ENCODE peak calls at places on chromosomes 7 and 10, in five cellular contexts. One of them, this sample, is unnamed. For H3K4me1, the result is how much of the 10 kb centered on the place peaks cover.

GRCh38 chr10:32436215-32436614 is 9.7 kb upstream of the CCDC7 start:
- DNase-seq in Panc1: no peak
- DNase-seq in tibial nerve: no peak
- DNase-seq in colonic mucosa: no peak
- DNase-seq in neural progenitor cell: no peak
- DNase-seq in this sample: no peak

GRCh38 chr7:128259131-128260056 is 18.3 kb downstream of the LEP start:
- DNase-seq in tibial nerve: no peak
- DNase-seq in neural progenitor cell: no peak
- DNase-seq in Panc1: no peak
- DNase-seq in colonic mucosa: peak
- DNase-seq in this sample: no peak

GRCh38 chr7:157612664-157613561 is 276.1 kb downstream of the DNAJB6 start:
- DNase-seq in tibial nerve: no peak
- DNase-seq in neural progenitor cell: peak
- DNase-seq in colonic mucosa: peak
- DNase-seq in Panc1: no peak
- DNase-seq in this sample: no peak

GRCh38 chr10:63515002-63515763 is 6.0 kb upstream of the REEP3 start:
- DNase-seq in neural progenitor cell: peak
- DNase-seq in tibial nerve: no peak
- DNase-seq in colonic mucosa: no peak
- DNase-seq in Panc1: no peak
- DNase-seq in this sample: no peak

GRCh38 chr10:99560277-99561126 is 27.8 kb downstream of the NKX2-3 start:
- DNase-seq in colonic mucosa: peak
- DNase-seq in Panc1: peak
- DNase-seq in tibial nerve: no peak
- DNase-seq in neural progenitor cell: peak
- DNase-seq in this sample: peak

GRCh38 chr10:6347391-6347951 is 144.7 kb downstream of the PFKFB3 start:
- DNase-seq in tibial nerve: no peak
- DNase-seq in Panc1: no peak
- DNase-seq in colonic mucosa: no peak
- DNase-seq in neural progenitor cell: no peak
- DNase-seq in this sample: no peak

GRCh38 chr10:52387744-52388143 is 73.7 kb downstream of the DKK1 start:
- DNase-seq in neural progenitor cell: no peak
- DNase-seq in Panc1: no peak
- DNase-seq in tibial nerve: no peak
- DNase-seq in colonic mucosa: no peak
- DNase-seq in this sample: no peak

GRCh38 chr7:15086171-15086745 is 183.7 kb upstream of the DGKB start:
- DNase-seq in colonic mucosa: no peak
- DNase-seq in Panc1: no peak
- DNase-seq in neural progenitor cell: no peak
- DNase-seq in tibial nerve: no peak
- DNase-seq in this sample: no peak

GRCh38 chr10:77049896-77050295 is 587.7 kb downstream of the KCNMA1 start:
- DNase-seq in neural progenitor cell: no peak
- DNase-seq in tibial nerve: no peak
- DNase-seq in colonic mucosa: no peak
- DNase-seq in Panc1: no peak
- DNase-seq in this sample: no peak

GRCh38 chr10:115936926-115937755 is 335.9 kb downstream of the GFRA1 start:
- DNase-seq in colonic mucosa: no peak
- DNase-seq in tibial nerve: no peak
- DNase-seq in neural progenitor cell: no peak
- DNase-seq in Panc1: no peak
- DNase-seq in this sample: no peak

GRCh38 chr10:53537508-53537907 is 764.9 kb upstream of the MBL2 start:
- DNase-seq in Panc1: no peak
- DNase-seq in neural progenitor cell: no peak
- DNase-seq in colonic mucosa: no peak
- DNase-seq in tibial nerve: no peak
- DNase-seq in this sample: no peak

GRCh38 chr7:42227931-42228591 is 8.9 kb downstream of the GLI3 start:
- DNase-seq in Panc1: no peak
- DNase-seq in colonic mucosa: no peak
- DNase-seq in neural progenitor cell: peak
- DNase-seq in tibial nerve: no peak
- DNase-seq in this sample: no peak

GRCh38 chr10:71234970-71235681 is 22.8 kb downstream of the UNC5B start:
- DNase-seq in neural progenitor cell: peak
- DNase-seq in tibial nerve: no peak
- DNase-seq in Panc1: no peak
- DNase-seq in colonic mucosa: no peak
- DNase-seq in this sample: peak

GRCh38 chr7:151439855-151440798 is at the start of gene CRYGN:
- DNase-seq in colonic mucosa: no peak
- DNase-seq in neural progenitor cell: peak
- DNase-seq in tibial nerve: no peak
- DNase-seq in Panc1: no peak
- DNase-seq in this sample: no peak

GRCh38 chr7:70349031-70349430 is 750.8 kb downstream of the AUTS2 start:
- DNase-seq in Panc1: no peak
- DNase-seq in tibial nerve: no peak
- DNase-seq in colonic mucosa: no peak
- DNase-seq in neural progenitor cell: no peak
- DNase-seq in this sample: no peak

GRCh38 chr10:13001887-13002212 is 337 bp upstream of the CCDC3 start:
- DNase-seq in neural progenitor cell: no peak
- DNase-seq in tibial nerve: no peak
- DNase-seq in colonic mucosa: no peak
- DNase-seq in Panc1: no peak
- DNase-seq in this sample: no peak

GRCh38 chr7:46569117-46569433 is 648.0 kb upstream of the IGFBP3 start:
- DNase-seq in tibial nerve: no peak
- DNase-seq in colonic mucosa: no peak
- DNase-seq in Panc1: no peak
- DNase-seq in neural progenitor cell: peak
- DNase-seq in this sample: no peak

GRCh38 chr7:44274623-44274975 is 50.8 kb downstream of the CAMK2B start:
- DNase-seq in Panc1: no peak
- DNase-seq in tibial nerve: no peak
- DNase-seq in neural progenitor cell: no peak
- DNase-seq in colonic mucosa: no peak
- DNase-seq in this sample: no peak

GRCh38 chr10:17609523-17610079 is 7.6 kb downstream of the HACD1 start:
- DNase-seq in neural progenitor cell: no peak
- DNase-seq in Panc1: no peak
- DNase-seq in colonic mucosa: no peak
- DNase-seq in tibial nerve: no peak
- DNase-seq in this sample: no peak

GRCh38 chr7:133344275-133344674 is 91.4 kb downstream of the EXOC4 start:
- DNase-seq in Panc1: no peak
- DNase-seq in neural progenitor cell: no peak
- DNase-seq in colonic mucosa: no peak
- DNase-seq in tibial nerve: no peak
- DNase-seq in this sample: no peak

GRCh38 chr10:106582291-106582690 is 582.2 kb downstream of the SORCS1 start:
- DNase-seq in tibial nerve: no peak
- DNase-seq in Panc1: no peak
- DNase-seq in colonic mucosa: no peak
- DNase-seq in neural progenitor cell: no peak
- DNase-seq in this sample: no peak

GRCh38 chr7:33932221-33932620 is 26.9 kb downstream of the BMPER start:
- DNase-seq in tibial nerve: no peak
- DNase-seq in Panc1: no peak
- DNase-seq in colonic mucosa: no peak
- DNase-seq in neural progenitor cell: no peak
- DNase-seq in this sample: no peak

GRCh38 chr10:78937800-78938694 is 130.7 kb upstream of the ZMIZ1 start:
- DNase-seq in neural progenitor cell: no peak
- DNase-seq in Panc1: no peak
- DNase-seq in colonic mucosa: no peak
- DNase-seq in tibial nerve: no peak
- DNase-seq in this sample: no peak

GRCh38 chr10:105148921-105149320 is 507.8 kb downstream of the SORCS3 start:
- DNase-seq in neural progenitor cell: no peak
- DNase-seq in colonic mucosa: no peak
- DNase-seq in tibial nerve: no peak
- DNase-seq in Panc1: no peak
- DNase-seq in this sample: no peak

GRCh38 chr7:112453505-112454171 is 3.4 kb downstream of the IFRD1 start:
- DNase-seq in colonic mucosa: no peak
- DNase-seq in neural progenitor cell: no peak
- DNase-seq in Panc1: no peak
- DNase-seq in tibial nerve: no peak
- DNase-seq in this sample: no peak

GRCh38 chr10:14549496-14549895 is 218.8 kb upstream of the FRMD4A start:
- DNase-seq in Panc1: no peak
- DNase-seq in neural progenitor cell: no peak
- DNase-seq in colonic mucosa: no peak
- DNase-seq in tibial nerve: no peak
- DNase-seq in this sample: no peak

GRCh38 chr7:143390773-143391114 is 9.6 kb downstream of the ZYX start:
- DNase-seq in Panc1: no peak
- DNase-seq in colonic mucosa: no peak
- DNase-seq in neural progenitor cell: no peak
- DNase-seq in tibial nerve: no peak
- DNase-seq in this sample: no peak

DNA sequence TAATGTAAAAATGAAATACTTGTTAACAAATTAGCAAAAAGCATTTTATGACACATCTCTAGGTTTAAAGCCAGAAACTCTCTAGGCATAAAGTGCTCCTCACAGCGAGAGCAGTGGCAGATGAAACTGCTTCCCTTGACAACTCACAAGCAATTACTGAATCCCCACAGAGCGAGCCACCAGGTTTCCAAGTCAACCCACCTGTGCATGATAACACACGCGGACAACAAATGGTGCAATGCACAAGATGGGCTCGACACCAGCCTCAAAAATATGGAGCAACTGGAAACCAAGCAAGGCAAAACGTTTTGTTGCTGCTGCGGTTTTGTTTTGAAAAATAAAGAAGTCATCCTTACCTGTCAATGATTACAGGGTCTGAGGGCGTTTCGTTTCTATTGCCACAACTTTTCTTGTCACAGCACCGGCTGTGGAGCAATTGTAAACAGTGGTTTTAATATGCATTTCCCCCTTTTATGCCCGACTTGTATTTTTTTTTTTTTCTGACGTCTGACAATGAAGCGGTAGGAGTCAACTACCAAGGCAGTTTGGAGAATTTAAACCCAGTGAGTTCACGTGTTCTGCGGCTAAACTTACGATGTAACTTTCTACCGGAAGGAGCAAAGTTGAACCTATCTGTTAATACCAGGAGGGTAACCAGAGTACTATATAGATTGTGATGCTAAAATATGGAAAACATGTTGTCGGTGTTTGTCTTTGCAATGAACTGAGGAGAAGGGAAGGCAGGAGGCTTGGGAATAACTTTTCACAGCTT is 7.0 kb downstream of the EBF3 start:
- DNase-seq in colonic mucosa: no peak
- DNase-seq in Panc1: no peak
- DNase-seq in neural progenitor cell: peak
- DNase-seq in tibial nerve: no peak
- DNase-seq in this sample: no peak
- H3K4me1 ChIP-seq in colonic mucosa: under half
- H3K4me1 ChIP-seq in Panc1: under half
- H3K4me1 ChIP-seq in neural progenitor cell: under half
- H3K4me1 ChIP-seq in tibial nerve: under half
- H3K4me1 ChIP-seq in this sample: under half

DNA sequence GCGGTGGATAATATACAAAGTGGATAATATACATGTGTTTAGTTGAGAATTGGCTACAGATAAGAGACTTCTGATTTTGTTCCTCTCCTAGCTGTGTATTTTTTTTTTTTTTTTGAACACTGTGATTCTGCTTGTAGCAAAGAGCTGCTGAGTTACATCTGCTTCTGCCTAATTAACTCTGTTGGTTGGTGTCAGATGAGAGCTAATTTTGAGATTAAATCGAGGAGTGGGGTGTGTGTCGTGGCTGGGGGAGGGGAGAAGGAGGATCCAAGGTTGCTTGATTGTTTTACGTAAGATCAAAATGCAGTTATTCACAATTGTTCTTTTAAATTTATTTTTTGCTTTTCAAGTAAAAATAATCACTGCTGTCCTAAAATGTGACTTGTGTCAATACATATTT is 11.3 kb downstream of the KAT6B start:
- DNase-seq in colonic mucosa: no peak
- DNase-seq in neural progenitor cell: no peak
- DNase-seq in Panc1: no peak
- DNase-seq in tibial nerve: no peak
- DNase-seq in this sample: no peak
- H3K4me3 ChIP-seq in colonic mucosa: no peak
- H3K4me3 ChIP-seq in neural progenitor cell: no peak
- H3K4me3 ChIP-seq in Panc1: no peak
- H3K4me3 ChIP-seq in tibial nerve: no peak
- H3K4me3 ChIP-seq in this sample: no peak

GRCh38 chr10:103353281-103353680 is 2.3 kb upstream of the PCGF6 start:
- DNase-seq in tibial nerve: no peak
- DNase-seq in colonic mucosa: no peak
- DNase-seq in Panc1: no peak
- DNase-seq in neural progenitor cell: no peak
- DNase-seq in this sample: no peak

GRCh38 chr10:103350522-103351260 is at the start of gene PCGF6:
- DNase-seq in Panc1: no peak
- DNase-seq in colonic mucosa: peak
- DNase-seq in tibial nerve: peak
- DNase-seq in neural progenitor cell: peak
- DNase-seq in this sample: peak

GRCh38 chr10:103355906-103356599 is 5.1 kb upstream of the PCGF6 start:
- DNase-seq in tibial nerve: no peak
- DNase-seq in neural progenitor cell: no peak
- DNase-seq in Panc1: no peak
- DNase-seq in colonic mucosa: no peak
- DNase-seq in this sample: no peak

DNA sequence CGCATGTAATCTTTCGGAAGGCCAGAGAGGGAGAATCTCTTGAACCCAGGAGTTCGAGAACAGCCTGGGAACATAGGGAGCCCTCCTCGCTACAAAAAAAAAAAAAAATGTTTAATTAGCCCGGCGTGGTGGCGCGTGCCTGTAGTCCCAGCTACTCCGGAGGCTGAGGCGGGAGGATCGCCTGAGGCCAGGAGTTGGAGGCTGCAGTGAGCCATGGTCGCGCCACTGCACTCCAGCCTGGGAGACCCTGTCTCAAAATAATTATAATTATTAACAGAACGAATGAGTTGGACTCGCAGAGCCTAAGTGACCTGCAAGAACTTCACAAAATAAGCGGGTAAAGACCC is 792 bp downstream of the PCGF6 start:
- DNase-seq in Panc1: no peak
- DNase-seq in neural progenitor cell: no peak
- DNase-seq in colonic mucosa: no peak
- DNase-seq in tibial nerve: no peak
- DNase-seq in this sample: no peak
- H3K4me1 ChIP-seq in Panc1: under half
- H3K4me1 ChIP-seq in neural progenitor cell: under half
- H3K4me1 ChIP-seq in colonic mucosa: under half
- H3K4me1 ChIP-seq in tibial nerve: under half
- H3K4me1 ChIP-seq in this sample: under half

GRCh38 chr10:123890246-123890645 is 1.4 kb downstream of the CPXM2 start:
- DNase-seq in colonic mucosa: no peak
- DNase-seq in neural progenitor cell: no peak
- DNase-seq in tibial nerve: no peak
- DNase-seq in Panc1: no peak
- DNase-seq in this sample: no peak
- H3K4me3 ChIP-seq in colonic mucosa: peak
- H3K4me3 ChIP-seq in neural progenitor cell: no peak
- H3K4me3 ChIP-seq in tibial nerve: peak
- H3K4me3 ChIP-seq in Panc1: no peak
- H3K4me3 ChIP-seq in this sample: no peak